ENCODE peak calls at places on chromosomes 12 and 14, in seven cellular contexts. Q, E, O, M, X, H and Z are unnamed samples.

GRCh38 chr12:97109441-97109840 is 202.4 kb downstream of the NEDD1 start:
- DNase-seq in Q (no peak), E (no peak), O (no peak), M (no peak), X (no peak), H (no peak), Z (no peak)

GRCh38 chr12:76562158-76562557 is 2.6 kb upstream of the OSBPL8 start:
- DNase-seq in Q (no peak), E (no peak), O (peak), M (no peak), X (no peak), H (no peak), Z (no peak)

GRCh38 chr14:98501335-98501734 is 770.7 kb downstream of the BCL11B start:
- DNase-seq in Q (no peak), E (no peak), O (no peak), M (no peak), X (no peak), H (no peak), Z (peak)

GRCh38 chr12:68304626-68305025 is 27.5 kb downstream of the MDM1 start:
- DNase-seq in Q (no peak), E (no peak), O (no peak), M (no peak), X (no peak), H (no peak), Z (peak)

GRCh38 chr14:72291908-72292688 is 359.9 kb downstream of the RGS6 start:
- DNase-seq in Q (peak), E (peak), O (peak), M (no peak), X (peak), H (peak), Z (peak)

GRCh38 chr12:91785655-91786489 is 359.8 kb downstream of the BTG1 start:
- DNase-seq in Q (no peak), E (no peak), O (no peak), M (no peak), X (no peak), H (no peak), Z (no peak)

GRCh38 chr12:65156366-65156831 is 13.0 kb upstream of the LEMD3 start:
- DNase-seq in Q (no peak), E (no peak), O (no peak), M (no peak), X (no peak), H (no peak), Z (no peak)

GRCh38 chr12:116015525-116015924 is 262.0 kb downstream of the MED13L start:
- DNase-seq in Q (peak), E (no peak), O (peak), M (no peak), X (no peak), H (peak), Z (peak)

GRCh38 chr12:3622021-3622731 is 130.7 kb downstream of the CRACR2A start:
- DNase-seq in Q (no peak), E (no peak), O (no peak), M (no peak), X (no peak), H (no peak), Z (no peak)

GRCh38 chr12:47709277-47710048 is 3.6 kb upstream of the RPAP3 start:
- DNase-seq in Q (no peak), E (no peak), O (no peak), M (no peak), X (no peak), H (no peak), Z (no peak)

GRCh38 chr14:24052656-24053547 is 1.1 kb downstream of the CARMIL3 start:
- DNase-seq in Q (no peak), E (no peak), O (no peak), M (no peak), X (no peak), H (no peak), Z (no peak)

GRCh38 chr12:6748761-6749160 is 4.2 kb downstream of the MLF2 start:
- DNase-seq in Q (no peak), E (no peak), O (no peak), M (no peak), X (no peak), H (no peak), Z (no peak)

GRCh38 chr14:39050389-39050788 is 52.6 kb downstream of the SEC23A start:
- DNase-seq in Q (peak), E (no peak), O (no peak), M (no peak), X (no peak), H (no peak), Z (peak)

GRCh38 chr12:108843187-108843586 is 14.2 kb downstream of the SSH1 start:
- DNase-seq in Q (no peak), E (no peak), O (no peak), M (no peak), X (no peak), H (no peak), Z (no peak)

GRCh38 chr14:51562816-51563215 is 88.9 kb upstream of the FRMD6 start:
- DNase-seq in Q (peak), E (no peak), O (no peak), M (no peak), X (no peak), H (no peak), Z (peak)

GRCh38 chr14:66381765-66382164 is 104.4 kb upstream of the CCDC196 start:
- DNase-seq in Q (no peak), E (no peak), O (no peak), M (no peak), X (no peak), H (no peak), Z (no peak)

GRCh38 chr14:66380143-66380542 is 106.0 kb upstream of the CCDC196 start:
- DNase-seq in Q (peak), E (no peak), O (no peak), M (no peak), X (no peak), H (no peak), Z (no peak)

GRCh38 chr14:66379116-66379515 is 107.1 kb upstream of the CCDC196 start:
- DNase-seq in Q (peak), E (no peak), O (peak), M (no peak), X (no peak), H (no peak), Z (peak)

GRCh38 chr14:66383271-66383670 is 102.9 kb upstream of the CCDC196 start:
- DNase-seq in Q (no peak), E (no peak), O (no peak), M (no peak), X (no peak), H (no peak), Z (no peak)

DNA sequence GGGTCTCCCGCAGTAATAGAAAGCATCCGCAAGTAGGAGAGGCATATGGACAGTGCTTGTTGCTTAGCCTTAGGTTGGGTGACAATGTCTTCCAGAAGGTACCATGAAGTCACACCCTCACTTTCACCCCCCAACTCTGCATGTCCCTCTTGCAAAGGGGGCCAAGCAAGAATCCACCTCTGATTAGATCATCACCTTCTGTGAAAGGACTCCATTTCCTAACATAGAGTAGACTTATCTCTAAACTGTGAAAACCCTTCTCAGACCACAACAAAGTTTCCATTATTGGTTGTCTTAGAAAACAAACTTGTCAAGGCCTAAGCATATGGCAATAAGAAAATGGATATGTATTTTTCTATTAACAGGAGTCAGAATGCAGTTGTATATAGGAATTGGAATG is 107.5 kb upstream of the CCDC196 start:
- DNase-seq in Q (no peak), E (no peak), O (no peak), M (no peak), X (no peak), H (no peak), Z (no peak)
- H3K27ac ChIP-seq in Q (no peak), E (no peak), O (no peak), M (no peak), X (no peak), H (no peak), Z (no peak)

GRCh38 chr14:54488318-54488645 is 498 bp downstream of the GMFB start:
- DNase-seq in Q (no peak), E (no peak), O (no peak), M (no peak), X (no peak), H (no peak), Z (no peak)

GRCh38 chr14:54490448-54490805 is 1.6 kb upstream of the GMFB start:
- DNase-seq in Q (no peak), E (no peak), O (no peak), M (no peak), X (no peak), H (no peak), Z (no peak)

GRCh38 chr14:54489731-54490447 is 1.1 kb upstream of the GMFB start:
- DNase-seq in Q (no peak), E (no peak), O (no peak), M (no peak), X (no peak), H (no peak), Z (no peak)

GRCh38 chr14:54488646-54489317 is at the start of gene GMFB:
- DNase-seq in Q (peak), E (peak), O (peak), M (peak), X (peak), H (peak), Z (peak)

GRCh38 chr14:54489318-54489683 is 521 bp upstream of the GMFB start:
- DNase-seq in Q (no peak), E (no peak), O (no peak), M (no peak), X (no peak), H (no peak), Z (no peak)
- TF ChIP-seq CTCF in Q (no peak), E (no peak), O (no peak), M (no peak), X (no peak), H (no peak), Z (no peak)

GRCh38 chr12:94151577-94151976 is 3.2 kb downstream of the PLXNC1 start:
- DNase-seq in Q (no peak), E (no peak), O (no peak), M (no peak), X (no peak), H (peak), Z (no peak)
- H3K4me2 ChIP-seq in Q (no peak), E (no peak), O (peak), M (no peak), X (peak), H (peak), Z (no peak)

DNA sequence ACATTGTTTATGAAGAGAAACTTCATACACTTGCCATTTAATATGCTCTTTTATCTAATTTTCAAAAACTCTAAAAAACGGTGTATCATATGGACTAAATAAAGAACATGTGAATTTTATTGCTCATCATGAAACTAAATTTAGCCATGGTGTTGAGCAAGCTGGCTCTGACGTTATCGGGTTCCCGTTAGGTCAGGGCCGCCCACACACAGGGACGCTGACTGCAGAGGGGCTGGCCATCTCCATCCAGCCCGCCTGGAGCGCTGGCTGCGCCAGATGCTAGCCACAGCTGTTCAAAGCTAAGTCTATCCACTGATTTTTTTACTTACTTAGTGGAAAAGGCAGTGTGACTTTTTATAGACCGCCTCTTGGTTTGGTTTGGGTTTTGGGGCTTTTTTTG is 36.5 kb upstream of the DYNC1H1 start:
- DNase-seq in Q (peak), E (no peak), O (no peak), M (no peak), X (no peak), H (no peak), Z (peak)
- H3K27ac ChIP-seq in Q (peak), E (no peak), O (no peak), M (no peak), X (no peak), H (no peak), Z (no peak)

DNA sequence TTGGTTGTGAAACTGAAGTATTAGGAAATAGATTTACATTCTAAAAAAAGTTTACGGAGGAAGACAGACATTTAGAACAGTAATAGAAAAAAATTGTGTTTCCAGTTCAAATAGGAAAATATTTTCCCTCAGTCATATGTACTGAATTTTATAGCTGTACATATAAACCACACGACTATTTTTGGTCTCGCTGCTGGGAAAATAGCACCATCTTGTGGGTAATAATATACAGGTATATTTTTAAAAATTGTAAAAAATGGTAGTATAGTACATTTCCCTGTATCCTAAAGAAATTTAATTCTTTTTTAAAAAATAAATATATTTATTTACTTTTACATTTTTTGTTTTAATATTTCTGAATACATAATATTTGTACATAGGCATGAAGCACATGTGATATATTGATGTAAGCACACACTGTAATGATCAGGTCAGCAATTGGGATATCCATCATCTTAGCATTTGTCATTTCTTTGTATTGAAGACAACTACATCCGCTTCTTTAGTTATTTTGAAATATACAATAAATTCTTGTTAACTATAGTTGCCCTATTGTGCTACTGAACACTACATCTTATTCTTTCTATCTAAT is 168.6 kb downstream of the ALX1 start:
- DNase-seq in Q (no peak), E (no peak), O (no peak), M (no peak), X (no peak), H (no peak), Z (no peak)
- TF ChIP-seq CTCF in Q (peak), E (peak), O (peak), M (peak), X (no peak), H (no peak), Z (peak)

GRCh38 chr14:59310644-59311043 is 122.2 kb downstream of the DAAM1 start:
- DNase-seq in Q (peak), E (no peak), O (no peak), M (no peak), X (no peak), H (no peak), Z (no peak)

GRCh38 chr14:59306775-59307174 is 118.3 kb downstream of the DAAM1 start:
- DNase-seq in Q (peak), E (no peak), O (no peak), M (no peak), X (no peak), H (no peak), Z (peak)

GRCh38 chr14:59308706-59309105 is 120.2 kb downstream of the DAAM1 start:
- DNase-seq in Q (no peak), E (no peak), O (no peak), M (no peak), X (no peak), H (no peak), Z (no peak)

GRCh38 chr14:59311723-59312122 is 123.3 kb downstream of the DAAM1 start:
- DNase-seq in Q (no peak), E (no peak), O (no peak), M (no peak), X (no peak), H (no peak), Z (no peak)

GRCh38 chr14:59309291-59309900 is 120.9 kb downstream of the DAAM1 start:
- DNase-seq in Q (peak), E (no peak), O (no peak), M (no peak), X (no peak), H (no peak), Z (no peak)
- H3K4me2 ChIP-seq in Q (no peak), E (no peak), O (no peak), M (no peak), X (no peak), H (no peak), Z (no peak)

GRCh38 chr12:1281683-1282366 is 290.8 kb downstream of the ERC1 start:
- DNase-seq in Q (peak), E (no peak), O (no peak), M (no peak), X (no peak), H (no peak), Z (no peak)

GRCh38 chr12:1287446-1287975 is 296.5 kb downstream of the ERC1 start:
- DNase-seq in Q (no peak), E (no peak), O (peak), M (no peak), X (no peak), H (no peak), Z (no peak)

GRCh38 chr12:1284611-1285010 is 293.6 kb downstream of the ERC1 start:
- DNase-seq in Q (no peak), E (no peak), O (no peak), M (no peak), X (no peak), H (no peak), Z (no peak)

GRCh38 chr12:1279050-1279449 is 288.0 kb downstream of the ERC1 start:
- DNase-seq in Q (no peak), E (no peak), O (no peak), M (no peak), X (no peak), H (no peak), Z (no peak)

DNA sequence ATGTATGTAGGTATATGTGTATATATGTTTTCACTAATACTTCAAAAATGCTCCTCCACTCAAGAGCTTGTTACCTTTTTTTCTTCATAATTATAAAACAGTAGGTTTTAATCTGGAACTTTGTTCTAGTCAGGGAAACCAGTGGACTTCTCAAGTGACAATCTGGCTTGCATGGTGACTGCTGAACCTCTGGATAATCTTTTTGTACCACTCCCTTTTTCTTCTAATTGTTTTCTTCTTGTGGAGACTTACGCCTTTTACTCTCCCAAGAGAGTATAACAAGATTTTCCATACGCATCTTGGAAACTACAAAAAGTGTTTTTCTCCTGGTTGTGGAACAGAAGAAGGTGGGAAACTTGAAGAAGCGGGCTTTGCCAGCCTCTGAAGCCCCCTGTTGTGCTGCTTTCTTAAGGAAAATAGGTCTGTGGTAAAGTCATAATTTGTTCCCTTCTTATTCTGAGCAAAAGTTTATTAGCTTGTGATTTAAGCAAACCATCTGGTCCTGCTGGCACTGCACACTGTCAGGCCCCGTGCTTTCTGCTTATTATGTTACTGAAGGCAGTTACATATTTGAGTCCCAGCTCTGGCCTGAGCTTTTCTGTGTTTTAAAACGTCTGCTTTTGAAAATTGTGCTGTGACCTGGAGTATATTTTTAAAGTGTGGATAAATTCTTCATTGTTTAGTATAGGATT is 291.8 kb downstream of the ERC1 start:
- DNase-seq in Q (no peak), E (no peak), O (no peak), M (no peak), X (no peak), H (no peak), Z (no peak)
- H3K27ac ChIP-seq in Q (no peak), E (no peak), O (no peak), M (no peak), X (no peak), H (no peak), Z (no peak)

GRCh38 chr12:102950107-102950949 is 7.1 kb upstream of the ASCL1 start:
- DNase-seq in Q (no peak), E (no peak), O (peak), M (peak), X (no peak), H (peak), Z (no peak)
- TF ChIP-seq CTCF in Q (no peak), E (no peak), O (peak), M (peak), X (peak), H (peak), Z (no peak)

DNA sequence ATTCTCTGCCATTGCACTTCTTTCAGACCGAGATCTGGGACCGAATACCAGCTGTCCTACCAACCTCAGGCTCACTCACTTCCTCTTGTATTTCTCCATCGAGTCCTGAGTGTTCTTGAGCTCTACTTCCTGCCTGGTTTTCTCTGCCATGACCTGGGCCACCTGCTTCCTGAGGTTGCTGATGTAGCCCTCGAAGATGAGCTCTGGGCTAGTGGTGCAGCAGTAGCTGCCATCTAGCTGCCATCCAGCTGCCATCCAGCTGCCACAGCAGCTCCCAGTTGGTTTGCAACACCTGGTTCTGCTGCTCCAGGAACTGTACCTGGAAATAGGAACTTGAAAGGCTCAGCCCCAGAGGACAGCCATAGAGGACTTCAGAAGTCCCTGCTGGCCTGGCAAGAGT is 15.0 kb upstream of the KRT73 start:
- DNase-seq in Q (no peak), E (no peak), O (no peak), M (peak), X (no peak), H (no peak), Z (no peak)
- H3K4me2 ChIP-seq in Q (no peak), E (no peak), O (no peak), M (no peak), X (no peak), H (no peak), Z (no peak)